ENCODE peak calls at places on chromosome 16, in four cellular contexts. One of them, this sample, is unnamed.

GRCh38 chr16:23058576-23058975 is 90.7 kb downstream of the USP31 start:
- DNase-seq in mucosa of descending colon: no peak
- DNase-seq in activated CD4-positive, alpha-beta T cell treated with anti-CD3 and anti-CD28 coated beads for 4 hours: no peak
- DNase-seq in COLO829: no peak
- DNase-seq in this sample: no peak

GRCh38 chr16:67967956-67968439 is 439 bp downstream of the SLC12A4 start:
- DNase-seq in mucosa of descending colon: no peak
- DNase-seq in activated CD4-positive, alpha-beta T cell treated with anti-CD3 and anti-CD28 coated beads for 4 hours: no peak
- DNase-seq in COLO829: no peak
- DNase-seq in this sample: no peak

GRCh38 chr16:84885024-84885910 is 65.5 kb downstream of the CRISPLD2 start:
- DNase-seq in mucosa of descending colon: peak
- DNase-seq in activated CD4-positive, alpha-beta T cell treated with anti-CD3 and anti-CD28 coated beads for 4 hours: no peak
- DNase-seq in COLO829: peak
- DNase-seq in this sample: peak

GRCh38 chr16:28876973-28877641 is 1.2 kb upstream of the ATP2A1 start:
- DNase-seq in mucosa of descending colon: no peak
- DNase-seq in activated CD4-positive, alpha-beta T cell treated with anti-CD3 and anti-CD28 coated beads for 4 hours: no peak
- DNase-seq in COLO829: no peak
- DNase-seq in this sample: no peak

GRCh38 chr16:55040366-55041086 is 109.9 kb downstream of the IRX5 start:
- DNase-seq in mucosa of descending colon: no peak
- DNase-seq in activated CD4-positive, alpha-beta T cell treated with anti-CD3 and anti-CD28 coated beads for 4 hours: no peak
- DNase-seq in COLO829: no peak
- DNase-seq in this sample: no peak

GRCh38 chr16:31877876-31878642 is 4.5 kb downstream of the ZNF267 start:
- DNase-seq in mucosa of descending colon: no peak
- DNase-seq in activated CD4-positive, alpha-beta T cell treated with anti-CD3 and anti-CD28 coated beads for 4 hours: no peak
- DNase-seq in COLO829: no peak
- DNase-seq in this sample: no peak

GRCh38 chr16:88446061-88446460 is 7.0 kb upstream of the ZFPM1 start:
- DNase-seq in mucosa of descending colon: no peak
- DNase-seq in activated CD4-positive, alpha-beta T cell treated with anti-CD3 and anti-CD28 coated beads for 4 hours: no peak
- DNase-seq in COLO829: no peak
- DNase-seq in this sample: no peak

GRCh38 chr16:28264656-28265055 is 27.7 kb upstream of the SBK1 start:
- DNase-seq in mucosa of descending colon: no peak
- DNase-seq in activated CD4-positive, alpha-beta T cell treated with anti-CD3 and anti-CD28 coated beads for 4 hours: no peak
- DNase-seq in COLO829: peak
- DNase-seq in this sample: peak

GRCh38 chr16:10965440-10966039 is 21.2 kb downstream of the CLEC16A start:
- DNase-seq in mucosa of descending colon: no peak
- DNase-seq in activated CD4-positive, alpha-beta T cell treated with anti-CD3 and anti-CD28 coated beads for 4 hours: no peak
- DNase-seq in COLO829: no peak
- DNase-seq in this sample: no peak

GRCh38 chr16:4976611-4977145 is 18.5 kb downstream of the SEC14L5 start:
- DNase-seq in mucosa of descending colon: peak
- DNase-seq in activated CD4-positive, alpha-beta T cell treated with anti-CD3 and anti-CD28 coated beads for 4 hours: no peak
- DNase-seq in COLO829: no peak
- DNase-seq in this sample: no peak

GRCh38 chr16:69796285-69797118 is 34.4 kb downstream of the WWP2 start:
- DNase-seq in mucosa of descending colon: no peak
- DNase-seq in activated CD4-positive, alpha-beta T cell treated with anti-CD3 and anti-CD28 coated beads for 4 hours: peak
- DNase-seq in COLO829: no peak
- DNase-seq in this sample: peak

GRCh38 chr16:7744546-7745294 is 412.1 kb downstream of the RBFOX1 start:
- DNase-seq in mucosa of descending colon: no peak
- DNase-seq in activated CD4-positive, alpha-beta T cell treated with anti-CD3 and anti-CD28 coated beads for 4 hours: no peak
- DNase-seq in COLO829: no peak
- DNase-seq in this sample: no peak

GRCh38 chr16:69194488-69194887 is 7.5 kb downstream of the SNTB2 start:
- DNase-seq in mucosa of descending colon: no peak
- DNase-seq in activated CD4-positive, alpha-beta T cell treated with anti-CD3 and anti-CD28 coated beads for 4 hours: no peak
- DNase-seq in COLO829: no peak
- DNase-seq in this sample: peak

GRCh38 chr16:2969545-2970521 is 685 bp downstream of the PAQR4 start:
- DNase-seq in mucosa of descending colon: peak
- DNase-seq in activated CD4-positive, alpha-beta T cell treated with anti-CD3 and anti-CD28 coated beads for 4 hours: peak
- DNase-seq in COLO829: no peak
- DNase-seq in this sample: peak

GRCh38 chr16:495127-495748 is 32.3 kb upstream of the CAPN15 start:
- DNase-seq in mucosa of descending colon: no peak
- DNase-seq in activated CD4-positive, alpha-beta T cell treated with anti-CD3 and anti-CD28 coated beads for 4 hours: no peak
- DNase-seq in COLO829: peak
- DNase-seq in this sample: peak

GRCh38 chr16:81723098-81723723 is 55.9 kb upstream of the PLCG2 start:
- DNase-seq in mucosa of descending colon: no peak
- DNase-seq in activated CD4-positive, alpha-beta T cell treated with anti-CD3 and anti-CD28 coated beads for 4 hours: peak
- DNase-seq in COLO829: peak
- DNase-seq in this sample: peak

GRCh38 chr16:70162041-70162451 is 11.5 kb upstream of the CLEC18C start:
- DNase-seq in mucosa of descending colon: no peak
- DNase-seq in activated CD4-positive, alpha-beta T cell treated with anti-CD3 and anti-CD28 coated beads for 4 hours: no peak
- DNase-seq in COLO829: peak
- DNase-seq in this sample: peak

GRCh38 chr16:89711601-89712475 is 8.9 kb downstream of the VPS9D1 start:
- DNase-seq in mucosa of descending colon: peak
- DNase-seq in activated CD4-positive, alpha-beta T cell treated with anti-CD3 and anti-CD28 coated beads for 4 hours: peak
- DNase-seq in COLO829: peak
- DNase-seq in this sample: peak

GRCh38 chr16:72554935-72555334 is 383.0 kb upstream of the PMFBP1 start:
- DNase-seq in mucosa of descending colon: no peak
- DNase-seq in activated CD4-positive, alpha-beta T cell treated with anti-CD3 and anti-CD28 coated beads for 4 hours: no peak
- DNase-seq in COLO829: no peak
- DNase-seq in this sample: peak

GRCh38 chr16:85136213-85136704 is 24.0 kb upstream of the CIBAR2 start:
- DNase-seq in mucosa of descending colon: no peak
- DNase-seq in activated CD4-positive, alpha-beta T cell treated with anti-CD3 and anti-CD28 coated beads for 4 hours: no peak
- DNase-seq in COLO829: no peak
- DNase-seq in this sample: peak

GRCh38 chr16:30051518-30051917 is 14.0 kb upstream of the ALDOA start:
- DNase-seq in mucosa of descending colon: peak
- DNase-seq in activated CD4-positive, alpha-beta T cell treated with anti-CD3 and anti-CD28 coated beads for 4 hours: no peak
- DNase-seq in COLO829: peak
- DNase-seq in this sample: peak

GRCh38 chr16:89613954-89614459 is 565 bp downstream of the DPEP1 start:
- DNase-seq in mucosa of descending colon: no peak
- DNase-seq in activated CD4-positive, alpha-beta T cell treated with anti-CD3 and anti-CD28 coated beads for 4 hours: no peak
- DNase-seq in COLO829: no peak
- DNase-seq in this sample: no peak

GRCh38 chr16:27432600-27432957 is 30.6 kb downstream of the IL21R start:
- DNase-seq in mucosa of descending colon: no peak
- DNase-seq in activated CD4-positive, alpha-beta T cell treated with anti-CD3 and anti-CD28 coated beads for 4 hours: no peak
- DNase-seq in COLO829: no peak
- DNase-seq in this sample: peak

GRCh38 chr16:53753431-53753830 is 49.5 kb downstream of the FTO start:
- DNase-seq in mucosa of descending colon: no peak
- DNase-seq in activated CD4-positive, alpha-beta T cell treated with anti-CD3 and anti-CD28 coated beads for 4 hours: no peak
- DNase-seq in COLO829: no peak
- DNase-seq in this sample: no peak

GRCh38 chr16:86846136-86846535 is 267.8 kb downstream of the FOXL1 start:
- DNase-seq in mucosa of descending colon: no peak
- DNase-seq in activated CD4-positive, alpha-beta T cell treated with anti-CD3 and anti-CD28 coated beads for 4 hours: no peak
- DNase-seq in COLO829: no peak
- DNase-seq in this sample: peak

GRCh38 chr16:77555781-77556180 is 120.9 kb upstream of the ADAMTS18 start:
- DNase-seq in mucosa of descending colon: no peak
- DNase-seq in activated CD4-positive, alpha-beta T cell treated with anti-CD3 and anti-CD28 coated beads for 4 hours: no peak
- DNase-seq in COLO829: no peak
- DNase-seq in this sample: no peak

GRCh38 chr16:49484936-49485335 is 111.3 kb downstream of the C16orf78 start:
- DNase-seq in mucosa of descending colon: peak
- DNase-seq in activated CD4-positive, alpha-beta T cell treated with anti-CD3 and anti-CD28 coated beads for 4 hours: no peak
- DNase-seq in COLO829: no peak
- DNase-seq in this sample: no peak

GRCh38 chr16:67976205-67976604 is 4.1 kb downstream of the DPEP3 start:
- DNase-seq in mucosa of descending colon: no peak
- DNase-seq in activated CD4-positive, alpha-beta T cell treated with anti-CD3 and anti-CD28 coated beads for 4 hours: no peak
- DNase-seq in COLO829: no peak
- DNase-seq in this sample: no peak

GRCh38 chr16:47944589-47944988 is 211.2 kb downstream of the ABCC12 start:
- DNase-seq in mucosa of descending colon: no peak
- DNase-seq in activated CD4-positive, alpha-beta T cell treated with anti-CD3 and anti-CD28 coated beads for 4 hours: no peak
- DNase-seq in COLO829: no peak
- DNase-seq in this sample: no peak

GRCh38 chr16:11610580-11610979 is 23.9 kb upstream of the LITAF start:
- DNase-seq in mucosa of descending colon: peak
- DNase-seq in activated CD4-positive, alpha-beta T cell treated with anti-CD3 and anti-CD28 coated beads for 4 hours: no peak
- DNase-seq in COLO829: no peak
- DNase-seq in this sample: no peak